ENCODE peak calls at places on chromosomes 4 and X, in ten cellular contexts. Z, T, C, Q, I, U, S, V, X and L are unnamed samples.

GRCh38 chrX:41010188-41010846 is 74.9 kb upstream of the USP9X start:
- DNase-seq in Z (peak), I (peak), T (peak), V (peak), C (peak), Q (peak), X (peak), S (peak), U (peak), L (peak)

GRCh38 chrX:12080265-12080664 is 58.0 kb upstream of the FRMPD4 start:
- DNase-seq in C (no peak), Z (peak), T (peak), S (no peak), U (peak), I (no peak), X (peak), Q (no peak), V (no peak), L (no peak)

GRCh38 chr4:93830090-93830818 is 1.7 kb downstream of the ATOH1 start:
- DNase-seq in Q (no peak), S (no peak), I (no peak), T (no peak), X (no peak), V (no peak), C (no peak), U (no peak), Z (no peak), L (no peak)

GRCh38 chr4:189059996-189060570 is 880.6 kb upstream of the FRG1 start:
- DNase-seq in S (no peak), I (no peak), T (no peak), U (no peak), X (no peak), V (no peak), Q (no peak), Z (no peak), C (no peak), L (no peak)

GRCh38 chrX:127317159-127317558 is 497.6 kb downstream of the PRR32 start:
- DNase-seq in V (no peak), U (no peak), Z (no peak), Q (no peak), S (no peak), I (no peak), C (no peak), T (no peak), X (no peak), L (no peak)

GRCh38 chr4:118981839-118982381 is 93.3 kb downstream of the SYNPO2 start:
- DNase-seq in U (peak), C (no peak), Z (peak), S (peak), Q (peak), I (peak), T (peak), V (peak), X (peak), L (peak)

GRCh38 chr4:100206850-100207249 is 16.6 kb upstream of the DDIT4L start:
- DNase-seq in Q (no peak), V (no peak), I (no peak), C (no peak), Z (no peak), S (no peak), T (no peak), X (no peak), U (no peak), L (no peak)

GRCh38 chrX:109848451-109849050 is 115.5 kb upstream of the ACSL4 start:
- DNase-seq in X (peak), Z (peak), S (no peak), I (no peak), T (peak), C (no peak), U (no peak), V (no peak), Q (no peak), L (peak)

GRCh38 chr4:143026459-143027170 is 158.1 kb upstream of the USP38 start:
- DNase-seq in T (no peak), I (no peak), C (no peak), S (no peak), U (peak), Q (no peak), X (no peak), V (no peak), Z (no peak), L (no peak)

GRCh38 chr4:83040269-83040668 is 5.3 kb downstream of the COPS4 start:
- DNase-seq in Z (no peak), V (no peak), I (no peak), U (no peak), T (no peak), X (no peak), S (no peak), C (no peak), Q (no peak), L (no peak)

GRCh38 chr4:83028976-83029375 is 6.0 kb upstream of the COPS4 start:
- DNase-seq in U (no peak), Z (no peak), T (no peak), Q (no peak), C (no peak), X (no peak), S (no peak), I (no peak), V (no peak), L (no peak)

GRCh38 chr4:83029688-83030087 is 5.3 kb upstream of the COPS4 start:
- DNase-seq in Q (no peak), C (no peak), T (no peak), V (no peak), I (no peak), S (no peak), Z (no peak), X (no peak), U (no peak), L (no peak)

GRCh38 chr4:83036991-83037390 is 2.0 kb downstream of the COPS4 start:
- DNase-seq in Q (no peak), S (no peak), T (no peak), Z (no peak), U (no peak), V (no peak), C (no peak), I (no peak), X (peak), L (peak)

DNA sequence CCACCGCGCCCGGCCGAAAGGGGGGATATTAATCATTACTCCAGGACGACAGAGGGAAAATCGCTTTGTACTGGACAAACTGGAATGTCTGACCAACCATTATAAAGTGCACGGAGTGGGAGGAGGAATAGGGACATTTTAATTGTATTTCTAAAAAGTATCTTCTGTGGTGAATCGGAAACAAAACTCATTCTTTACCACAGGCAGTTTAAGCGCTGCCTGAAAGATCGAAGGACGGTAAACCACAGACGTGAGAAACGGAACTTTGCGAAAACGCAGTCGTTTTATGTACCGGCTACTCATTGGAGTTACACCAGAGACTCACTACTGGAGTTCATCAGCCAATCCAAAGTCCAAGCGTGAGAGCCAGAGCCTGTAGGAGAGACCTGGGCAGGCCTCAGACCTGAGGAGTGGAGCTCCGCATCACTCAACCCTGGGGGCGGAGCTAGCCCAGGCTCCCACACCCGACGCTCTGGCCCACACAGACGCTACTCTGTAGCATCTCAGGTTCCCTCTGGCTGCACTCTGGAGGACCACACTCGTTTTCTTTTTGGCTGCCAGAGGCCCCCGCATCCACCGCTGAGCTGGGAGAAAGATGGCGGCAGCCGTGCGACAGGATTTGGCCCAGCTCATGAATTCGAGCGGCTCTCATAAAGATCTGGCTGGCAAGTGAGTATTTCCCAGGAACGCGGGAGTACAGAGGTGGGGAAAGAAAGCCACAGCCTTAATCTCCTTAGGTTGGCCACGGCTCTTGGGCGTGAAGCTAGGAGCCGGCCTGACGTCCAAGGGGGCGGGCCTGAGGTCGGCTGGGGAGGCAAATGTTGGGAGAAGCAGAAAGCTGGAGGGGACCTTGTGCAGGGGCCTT is at the start of gene COPS4:
- DNase-seq in S (peak), C (peak), X (peak), Q (peak), Z (peak), T (peak), V (peak), I (peak), U (peak), L (peak)
- TF ChIP-seq POLR2A in S (peak), C (peak), X (peak), Q (peak), Z (peak), T (peak), V (peak), I (peak), U (peak), L (peak)

DNA sequence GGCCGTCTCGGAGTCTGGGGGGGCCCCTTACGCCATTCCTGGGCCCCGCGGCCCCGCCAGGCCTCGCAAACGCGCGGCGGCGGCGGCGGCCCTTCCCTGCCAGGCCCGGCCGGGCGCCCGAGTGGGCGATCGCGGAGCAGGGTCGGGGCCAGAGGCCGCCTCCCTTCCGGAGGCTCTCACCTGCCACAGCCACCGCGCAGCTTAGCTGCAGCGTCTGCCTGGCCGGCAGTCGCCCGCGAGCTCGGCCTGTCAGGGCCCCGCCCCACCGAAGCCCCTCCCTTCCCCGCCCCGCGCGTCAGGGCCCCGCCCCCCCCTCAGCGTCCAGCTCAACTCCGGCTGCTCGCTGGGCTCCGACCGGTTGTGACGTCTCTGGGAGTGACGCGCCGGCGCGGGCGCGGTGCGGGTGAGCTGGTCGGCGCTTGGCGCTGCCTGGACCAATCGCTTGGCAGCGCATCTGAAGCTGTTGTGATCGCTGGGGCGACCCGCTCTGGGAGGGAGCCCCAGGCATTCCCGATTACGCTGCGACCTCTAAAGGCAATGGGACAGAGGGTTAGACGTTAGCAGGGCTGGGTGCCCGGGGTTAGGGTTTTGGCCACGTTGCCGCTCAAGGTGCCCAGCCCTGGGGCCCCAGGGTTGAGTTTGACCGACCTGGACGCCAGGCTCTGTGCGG is at the start of gene SLC10A3:
- DNase-seq in V (peak), Q (peak), U (peak), Z (peak), X (peak), S (peak), T (peak), C (peak), I (peak), L (peak)
- TF ChIP-seq POLR2A in V (peak), Q (peak), U (peak), Z (peak), X (peak), S (peak), T (no peak), C (peak), I (peak), L (peak)

DNA sequence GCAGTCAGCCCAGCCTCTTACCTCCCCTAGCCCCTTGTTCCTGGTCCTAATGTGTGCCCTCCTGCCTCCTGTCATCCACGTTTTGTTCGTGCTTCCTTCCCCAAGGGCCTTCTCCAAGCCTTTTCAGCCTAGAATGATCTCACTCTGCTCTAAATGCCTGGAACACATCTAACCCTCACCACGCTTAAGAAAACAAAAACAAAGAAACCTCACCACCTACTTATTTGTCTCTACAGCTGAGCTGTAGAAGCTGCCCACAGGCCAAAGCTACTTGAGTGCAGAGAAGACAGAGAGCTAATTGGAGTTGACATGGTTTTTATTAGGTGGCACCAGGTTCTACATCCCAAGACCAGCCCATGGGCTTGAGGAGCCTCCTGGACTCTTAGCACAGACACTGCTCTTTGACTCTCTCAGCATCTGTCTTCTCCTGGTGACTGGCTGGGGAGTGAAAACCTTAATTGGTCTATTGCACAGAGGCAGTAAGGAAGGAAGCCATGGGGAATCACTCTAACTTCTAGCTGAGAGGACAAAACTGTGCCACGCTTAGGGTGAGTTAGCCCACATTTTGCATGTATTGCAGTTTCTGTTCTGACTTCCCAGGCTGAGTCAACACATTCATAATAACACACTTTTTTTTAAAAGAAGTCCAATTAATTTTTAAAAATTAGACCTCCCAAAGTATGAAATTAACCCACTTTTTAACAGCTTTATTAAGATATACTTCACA is 52.3 kb upstream of the PDK3 start:
- DNase-seq in Z (no peak), V (no peak), X (no peak), U (no peak), I (no peak), S (no peak), Q (no peak), T (no peak), C (no peak), L (no peak)
- TF ChIP-seq POLR2A in Z (no peak), V (no peak), X (no peak), U (no peak), I (no peak), S (no peak), Q (no peak), T (no peak), C (no peak), L (no peak)

DNA sequence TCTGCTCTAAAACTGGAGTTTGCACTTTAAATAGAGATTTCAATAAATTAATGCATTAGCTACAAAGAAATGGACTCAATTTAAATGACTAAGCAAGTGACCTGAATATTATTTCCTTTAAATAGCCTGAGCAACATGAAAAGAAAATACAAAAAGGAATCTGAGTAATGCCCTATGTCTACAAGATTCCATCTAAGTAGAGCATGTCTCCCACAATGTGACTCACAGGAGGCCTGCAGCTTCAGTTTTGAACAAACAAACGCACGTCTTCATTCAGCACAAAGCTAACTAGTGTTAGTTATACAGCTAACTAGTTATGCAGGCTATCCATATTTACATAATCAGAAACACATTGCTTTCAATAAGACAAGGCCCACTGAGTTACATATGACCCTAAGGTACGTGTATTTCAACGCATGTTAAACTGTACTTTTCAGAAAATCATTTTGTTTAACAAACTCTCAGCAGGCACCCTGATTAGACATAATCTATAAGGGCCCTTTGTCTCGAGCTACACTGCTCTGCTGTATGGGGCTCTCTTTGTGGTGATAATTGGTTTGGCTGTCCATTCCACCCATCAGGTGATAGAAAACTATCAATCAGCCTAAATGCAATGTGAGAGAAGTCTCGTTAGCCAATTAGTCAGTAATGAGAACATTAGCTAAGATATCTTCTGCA is 116.5 kb downstream of the MAML3 start:
- DNase-seq in V (no peak), I (no peak), S (no peak), Z (no peak), U (peak), X (no peak), T (peak), C (no peak), Q (no peak), L (no peak)
- TF ChIP-seq POLR2A in V (no peak), I (no peak), S (no peak), Z (no peak), U (no peak), X (no peak), T (no peak), C (no peak), Q (no peak), L (no peak)

GRCh38 chr4:150581611-150582010 is 340 bp upstream of the MAB21L2 start:
- DNase-seq in V (no peak), Q (no peak), S (no peak), C (peak), U (peak), Z (no peak), T (no peak), X (no peak), I (no peak), L (no peak)

GRCh38 chr4:150580244-150580643 is 1.7 kb upstream of the MAB21L2 start:
- DNase-seq in U (no peak), Q (no peak), X (no peak), I (no peak), Z (no peak), V (no peak), T (no peak), C (no peak), S (no peak), L (no peak)

GRCh38 chr4:150581206-150581605 is 745 bp upstream of the MAB21L2 start:
- DNase-seq in X (no peak), I (no peak), Z (no peak), U (no peak), V (no peak), Q (no peak), C (no peak), S (no peak), T (no peak), L (no peak)

GRCh38 chr4:150578745-150579470 is 3.0 kb upstream of the MAB21L2 start:
- DNase-seq in X (no peak), S (no peak), V (no peak), Z (no peak), U (peak), T (no peak), I (no peak), C (no peak), Q (no peak), L (no peak)

GRCh38 chr4:150579591-150580234 is 2.2 kb upstream of the MAB21L2 start:
- DNase-seq in T (no peak), Q (no peak), V (no peak), S (no peak), Z (no peak), C (peak), U (peak), I (peak), X (no peak), L (no peak)
- TF ChIP-seq POLR2A in T (no peak), Q (no peak), V (no peak), S (no peak), Z (no peak), C (no peak), U (no peak), I (no peak), X (no peak), L (no peak)

GRCh38 chr4:7154351-7154981 is 37.9 kb upstream of the SORCS2 start:
- DNase-seq in S (no peak), V (peak), Q (no peak), Z (no peak), C (peak), U (no peak), X (no peak), I (no peak), T (no peak), L (no peak)

GRCh38 chr4:7148337-7148736 is 44.0 kb upstream of the SORCS2 start:
- DNase-seq in S (no peak), X (no peak), I (no peak), V (no peak), Z (no peak), U (no peak), Q (no peak), T (no peak), C (no peak), L (no peak)

GRCh38 chr4:7150083-7150635 is 42.2 kb upstream of the SORCS2 start:
- DNase-seq in U (no peak), Z (no peak), I (no peak), T (no peak), C (no peak), S (no peak), V (no peak), X (no peak), Q (no peak), L (no peak)

GRCh38 chr4:7153711-7154110 is 38.6 kb upstream of the SORCS2 start:
- DNase-seq in T (no peak), C (peak), I (no peak), Z (no peak), V (peak), X (no peak), U (no peak), Q (no peak), S (no peak), L (no peak)

DNA sequence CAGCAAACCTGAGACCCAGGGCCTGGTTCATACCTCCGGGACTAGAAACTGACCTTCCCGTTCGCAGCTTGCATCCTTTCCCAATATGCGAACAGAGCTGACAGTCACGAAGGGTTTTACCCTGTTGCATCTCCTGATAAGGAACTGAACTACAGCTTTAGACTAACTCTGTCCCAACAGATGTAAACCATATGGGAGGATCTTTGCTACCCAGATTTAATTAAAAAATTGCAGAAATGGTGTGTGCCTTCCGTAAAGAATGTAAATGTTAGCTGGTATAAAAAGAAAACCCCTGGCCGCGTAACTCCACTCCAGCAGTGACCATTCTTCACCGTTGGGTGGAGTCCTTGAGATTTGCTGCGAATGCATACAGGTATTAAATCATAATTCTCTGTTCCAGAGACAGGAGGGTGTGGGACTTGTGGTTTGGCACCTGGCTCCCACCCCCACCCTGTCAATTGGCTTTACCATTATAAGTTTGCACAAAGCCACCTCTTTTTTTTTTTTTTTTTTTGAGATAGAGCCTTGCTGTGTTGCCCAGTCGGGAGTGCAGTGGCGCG is 40.6 kb upstream of the SORCS2 start:
- DNase-seq in C (no peak), S (no peak), Q (no peak), U (no peak), X (no peak), V (no peak), Z (no peak), I (no peak), T (no peak), L (no peak)
- TF ChIP-seq POLR2A in C (no peak), S (no peak), Q (no peak), U (no peak), X (no peak), V (no peak), Z (no peak), I (no peak), T (no peak), L (no peak)

GRCh38 chrX:16125520-16126149 is 2.3 kb downstream of the GRPR start:
- DNase-seq in I (no peak), S (no peak), Q (no peak), U (no peak), T (no peak), Z (no peak), C (no peak), X (no peak), V (no peak), L (no peak)
- TF ChIP-seq POLR2A in I (no peak), S (no peak), Q (no peak), U (no peak), T (no peak), Z (no peak), C (no peak), X (no peak), V (no peak), L (no peak)

GRCh38 chrX:71254092-71254941 is at the start of gene ZMYM3:
- DNase-seq in Q (peak), Z (peak), C (peak), T (peak), X (peak), V (peak), U (peak), I (peak), S (peak), L (peak)
- TF ChIP-seq POLR2A in Q (peak), Z (peak), C (peak), T (peak), X (peak), V (no peak), U (no peak), I (peak), S (peak), L (peak)